ENCODE peak calls at places on chromosomes 11 and 22, in six cellular contexts. L is A549, T is transverse colon, M is upper lobe of left lung, H is HepG2, O is heart left ventricle. I is an unnamed sample. For H3K4me1, the result is how much of the 10 kb centered on the place peaks cover.

GRCh38 chr11:106091480-106092123 is 14.1 kb downstream of the AASDHPPT start:
- DNase-seq in O (no peak), H (no peak), L (no peak), M (no peak), T (no peak), I (no peak)

GRCh38 chr22:44901301-44901700 is 108.5 kb downstream of the PHF21B start:
- DNase-seq in M (no peak), L (no peak), O (no peak), H (no peak), T (no peak), I (no peak)

GRCh38 chr11:5690216-5690615 is 626 bp downstream of the TRIM22 start:
- DNase-seq in H (no peak), M (no peak), L (no peak), T (no peak), O (peak), I (no peak)

GRCh38 chr11:134442246-134442645 is 30.2 kb upstream of the B3GAT1 start:
- DNase-seq in M (peak), H (no peak), L (no peak), T (no peak), O (no peak), I (no peak)

GRCh38 chr11:697028-697491 is 1.4 kb downstream of the TMEM80 start:
- DNase-seq in L (no peak), T (no peak), M (no peak), H (no peak), O (no peak), I (no peak)

GRCh38 chr22:36595968-36596367 is 67.0 kb upstream of the EIF3D start:
- DNase-seq in L (no peak), M (no peak), T (no peak), H (no peak), O (no peak), I (no peak)

GRCh38 chr11:16844268-16844667 is 105.8 kb downstream of the C11orf58 start:
- DNase-seq in M (no peak), L (no peak), H (no peak), T (no peak), O (no peak), I (no peak)

GRCh38 chr22:42170946-42171345 is 40.3 kb upstream of the CYP2D6 start:
- DNase-seq in O (no peak), L (no peak), H (no peak), T (no peak), M (no peak), I (no peak)

GRCh38 chr22:33539902-33540751 is 380.1 kb downstream of the LARGE1 start:
- DNase-seq in L (peak), M (peak), O (peak), T (peak), H (peak), I (peak)

GRCh38 chr22:28142361-28142801 is 223.3 kb upstream of the PITPNB start:
- DNase-seq in M (no peak), L (no peak), H (peak), T (no peak), O (no peak), I (no peak)

GRCh38 chr22:19707347-19708322 is 6.7 kb upstream of the SEPTIN5 start:
- DNase-seq in H (no peak), M (peak), O (no peak), T (no peak), L (no peak), I (no peak)

GRCh38 chr11:15589070-15589626 is 474.4 kb downstream of the INSC start:
- DNase-seq in L (no peak), M (no peak), O (no peak), T (no peak), H (no peak), I (no peak)
- TF ChIP-seq POLR2A in L (no peak), M (no peak), O (no peak), T (no peak), H (no peak), I (no peak)

DNA sequence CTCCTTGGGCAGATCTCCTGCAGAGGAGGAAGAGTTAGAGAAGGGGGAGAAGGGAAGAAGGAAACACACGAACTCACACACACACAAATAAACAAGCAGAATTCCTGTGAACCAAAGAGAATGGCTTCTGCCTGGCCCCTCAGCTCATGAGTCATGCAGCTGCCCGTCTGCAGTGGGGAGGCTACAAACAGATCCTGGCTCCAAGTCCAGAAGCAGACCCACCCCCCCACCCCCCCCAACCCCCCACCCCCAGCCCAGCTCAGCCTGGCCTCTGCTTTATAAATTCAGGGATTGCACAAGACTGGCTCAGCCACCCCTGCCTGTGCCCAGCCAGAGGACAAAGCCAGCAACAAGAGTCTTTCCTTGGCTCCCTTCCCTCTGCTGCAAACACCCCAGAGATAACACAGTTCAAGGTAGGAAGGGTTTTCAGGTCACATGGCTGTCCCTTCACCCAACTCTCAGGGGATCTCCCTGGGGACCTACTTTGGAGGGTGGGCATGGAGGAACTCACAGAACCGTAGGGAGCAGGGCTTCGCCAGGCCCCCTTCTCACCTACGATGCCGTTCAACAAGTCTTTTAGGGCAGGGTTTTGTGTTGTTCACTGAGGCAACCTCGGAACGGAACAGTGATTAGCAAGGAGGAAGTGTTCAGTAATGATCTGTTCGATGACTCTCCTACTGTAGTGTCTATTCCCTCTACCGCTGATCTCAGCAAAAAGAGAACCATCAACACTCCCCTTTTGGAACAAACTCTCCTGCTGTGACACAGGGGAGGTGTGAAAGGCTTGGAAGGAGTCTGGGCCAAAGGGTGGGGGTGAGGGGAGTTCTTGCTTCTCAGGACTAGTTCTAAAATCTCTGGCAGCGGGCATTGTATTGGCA is 35.5 kb downstream of the RPL27A start:
- DNase-seq in T (peak), H (peak), L (no peak), M (no peak), O (peak), I (peak)
- H3K4me1 ChIP-seq in T (half or more), H (half or more), L (half or more), M (half or more), O (half or more), I (under half)

DNA sequence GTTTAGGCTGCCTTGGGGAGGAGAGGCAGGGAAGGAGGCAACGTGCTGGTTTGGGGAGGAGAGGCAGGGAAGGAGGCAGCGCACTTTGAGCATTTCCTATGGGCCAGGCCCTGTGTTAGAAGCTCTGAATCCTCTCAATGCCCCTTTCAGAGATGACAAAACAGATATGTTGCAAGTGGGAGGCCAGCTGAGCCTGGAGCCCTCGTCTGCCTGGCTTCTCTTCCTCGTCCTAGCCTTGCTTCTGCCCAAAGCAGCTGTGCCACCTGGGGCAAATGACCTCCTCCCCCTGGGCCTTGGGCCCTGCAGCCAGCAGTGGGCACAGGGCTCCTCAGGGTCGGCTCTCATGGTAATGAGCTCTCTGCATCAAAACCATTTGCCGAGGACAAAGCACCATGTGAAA is 15.3 kb upstream of the LRRC32 start:
- DNase-seq in T (no peak), H (no peak), O (no peak), M (no peak), L (no peak), I (no peak)
- TF ChIP-seq POLR2A in T (no peak), H (no peak), O (no peak), M (no peak), L (no peak), I (no peak)

DNA sequence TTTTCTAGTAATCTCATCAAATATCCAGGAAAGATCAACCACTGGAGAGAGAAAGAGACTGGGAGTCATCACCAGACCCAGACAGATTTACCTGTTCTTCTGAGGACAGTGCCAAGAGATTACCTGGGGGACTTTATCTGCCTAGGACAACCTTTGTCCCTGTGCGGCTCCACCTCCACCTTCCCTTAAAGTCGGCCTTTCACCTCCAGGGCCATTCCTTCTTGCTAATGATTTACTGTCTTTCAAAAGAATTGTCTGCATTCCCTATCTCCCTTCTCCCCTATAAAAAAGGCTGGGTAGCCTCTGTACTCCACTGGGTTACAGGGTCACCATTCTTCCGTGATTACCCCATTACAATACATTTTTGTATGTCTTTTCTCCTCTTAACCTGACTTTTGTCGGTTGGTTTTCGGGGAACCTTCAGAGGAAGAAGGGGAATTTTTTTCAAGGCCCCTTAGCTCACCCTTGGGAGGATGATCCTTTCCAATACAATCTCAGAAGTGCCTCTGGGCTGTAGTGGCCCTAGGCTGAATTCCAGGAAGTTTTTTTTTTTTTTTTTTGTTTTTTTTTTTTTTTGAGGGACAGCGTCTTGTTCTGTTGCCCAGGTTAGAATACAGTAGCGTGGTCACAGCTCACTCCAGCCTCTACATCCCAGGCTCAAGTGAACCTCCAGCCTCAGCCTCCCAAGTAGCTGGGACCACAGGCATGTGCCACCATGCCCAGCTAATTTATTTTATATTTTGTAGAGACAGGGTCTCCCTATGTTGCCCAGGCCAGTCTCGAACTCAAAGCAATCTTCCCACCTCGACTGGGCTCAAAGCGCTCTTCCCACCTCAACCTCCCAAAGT is 1.5 kb upstream of the HMOX1 start:
- DNase-seq in T (peak), H (peak), O (no peak), L (no peak), M (no peak), I (no peak)
- H3K4me1 ChIP-seq in T (under half), H (half or more), O (under half), L (half or more), M (under half), I (under half)

GRCh38 chr11:65558785-65559509 is 788 bp upstream of the LTBP3 start:
- DNase-seq in O (peak), M (peak), L (no peak), H (no peak), T (no peak), I (peak)
- TF ChIP-seq POLR2A in O (no peak), M (no peak), L (no peak), H (no peak), T (no peak), I (no peak)

DNA sequence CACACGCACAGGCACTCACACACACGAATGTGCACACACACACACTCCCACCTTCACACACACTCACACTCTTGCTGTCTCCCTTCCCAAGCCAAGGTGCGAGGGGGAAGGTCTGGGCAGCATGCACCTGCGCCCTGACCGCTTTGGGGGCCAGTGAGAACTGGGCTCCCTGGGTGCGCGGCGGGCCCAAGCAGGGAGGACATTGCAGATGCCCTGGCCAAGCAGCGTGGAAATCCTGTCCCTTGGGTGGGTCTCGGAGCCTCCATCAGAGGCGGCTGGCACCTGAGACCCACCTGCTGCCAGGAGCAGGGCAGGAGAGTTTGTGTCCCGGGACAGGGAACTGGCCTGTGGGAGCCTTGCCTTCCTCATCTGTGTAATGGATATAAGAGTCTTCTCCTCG is 3.3 kb downstream of the CD81 start:
- DNase-seq in M (peak), T (no peak), L (no peak), O (no peak), H (no peak), I (peak)
- H3K4me1 ChIP-seq in M (half or more), T (half or more), L (half or more), O (half or more), H (under half), I (under half)

GRCh38 chr22:30247974-30248373 is 1.4 kb upstream of the LIF start:
- DNase-seq in T (no peak), L (no peak), H (no peak), O (no peak), M (no peak), I (no peak)

GRCh38 chr22:30247561-30247960 is 1.0 kb upstream of the LIF start:
- DNase-seq in H (no peak), L (no peak), O (no peak), M (no peak), T (no peak), I (no peak)

GRCh38 chr22:30246962-30247376 is 410 bp upstream of the LIF start:
- DNase-seq in H (no peak), M (no peak), O (no peak), L (no peak), T (peak), I (no peak)

GRCh38 chr22:30245181-30245984 is 1.2 kb downstream of the LIF start:
- DNase-seq in T (peak), M (no peak), H (peak), O (no peak), L (no peak), I (no peak)

GRCh38 chr22:30245985-30246901 is at the start of gene LIF:
- DNase-seq in O (no peak), L (no peak), H (no peak), T (peak), M (peak), I (no peak)
- TF ChIP-seq POLR2A in O (no peak), L (no peak), H (no peak), T (peak), M (no peak), I (no peak)

GRCh38 chr11:111183706-111184105 is 61.8 kb upstream of the POU2AF2 start:
- DNase-seq in O (no peak), T (no peak), H (no peak), L (no peak), M (no peak), I (no peak)

GRCh38 chr11:111189466-111189865 is 56.1 kb upstream of the POU2AF2 start:
- DNase-seq in M (no peak), H (no peak), L (no peak), O (no peak), T (no peak), I (no peak)

GRCh38 chr11:111185259-111185658 is 60.3 kb upstream of the POU2AF2 start:
- DNase-seq in T (no peak), L (no peak), H (no peak), O (no peak), M (no peak), I (no peak)

GRCh38 chr11:111186308-111186967 is 59.1 kb upstream of the POU2AF2 start:
- DNase-seq in O (no peak), H (no peak), L (no peak), M (no peak), T (no peak), I (no peak)
- H3K4me1 ChIP-seq in O (under half), H (under half), L (under half), M (under half), T (under half), I (under half)

GRCh38 chr22:17918840-17919239 is 105.5 kb downstream of the MICAL3 start:
- DNase-seq in O (no peak), H (no peak), T (no peak), M (no peak), L (no peak), I (no peak)

GRCh38 chr22:17915676-17916075 is 108.7 kb downstream of the MICAL3 start:
- DNase-seq in M (no peak), O (no peak), T (no peak), L (no peak), H (no peak), I (no peak)

GRCh38 chr22:17916226-17916889 is 108.0 kb downstream of the MICAL3 start:
- DNase-seq in H (no peak), L (no peak), T (no peak), O (no peak), M (no peak), I (no peak)

GRCh38 chr22:17919276-17920144 is 104.9 kb downstream of the MICAL3 start:
- DNase-seq in O (peak), M (no peak), T (no peak), L (no peak), H (no peak), I (no peak)

DNA sequence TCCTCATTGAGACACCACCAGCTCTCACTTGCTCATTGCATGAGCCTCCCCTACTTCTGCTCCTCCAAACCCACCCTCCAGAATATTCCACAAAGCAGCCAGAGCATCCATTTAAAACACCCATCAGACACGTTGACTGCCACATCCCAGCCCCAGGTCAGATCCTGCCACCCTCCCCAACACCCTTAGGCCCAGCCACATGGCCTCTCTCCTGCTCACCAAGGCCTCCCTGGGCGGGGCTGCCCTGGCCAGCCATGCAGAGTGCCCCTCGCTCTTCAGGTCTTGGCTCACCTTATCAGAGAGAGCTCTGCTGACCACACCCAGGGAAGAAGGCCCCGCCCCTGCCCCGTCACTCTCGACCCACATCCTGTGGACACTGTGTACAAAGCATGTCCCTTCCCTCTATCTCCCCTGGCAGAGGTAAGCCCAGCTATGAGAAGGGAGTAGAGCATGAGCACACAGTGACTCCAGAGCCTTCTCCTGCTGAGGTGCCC is 106.8 kb downstream of the MICAL3 start:
- DNase-seq in L (no peak), M (peak), H (no peak), O (no peak), T (peak), I (no peak)
- TF ChIP-seq POLR2A in L (no peak), M (no peak), H (no peak), O (no peak), T (peak), I (no peak)

I was measured in right lobe of liver.